ENCODE peak calls at places on chromosomes 4 and X, in seven cellular contexts. X is lower lobe of right lung, N is thoracic aorta, G is mesenchymal stem cell, O is A549, B is stomach, F is fibroblast of lung. L is an unnamed sample.

GRCh38 chr4:46124773-46125172 is 919 bp upstream of the GABRG1 start:
- DNase-seq in X (peak; percentile 30), N (no peak), G (no peak), O (no peak), B (no peak), F (no peak), L (no peak)

GRCh38 chr4:10662937-10663336 is 21.6 kb downstream of the CLNK start:
- DNase-seq in X (no peak), N (no peak), G (peak; percentile 12), O (no peak), B (no peak), F (peak; percentile 71), L (no peak)

GRCh38 chr4:15882675-15883086 is 55.9 kb downstream of the FGFBP1 start:
- DNase-seq in X (no peak), N (no peak), G (peak; percentile 73), O (peak; percentile 37), B (peak; percentile 39), F (peak; percentile 72), L (no peak)

GRCh38 chr4:152614337-152614736 is 65.5 kb downstream of the TMEM154 start:
- DNase-seq in X (peak; percentile 65), N (no peak), G (no peak), O (no peak), B (no peak), F (no peak), L (no peak)

GRCh38 chr4:122762520-122762919 is 30.0 kb downstream of the BBS12 start:
- DNase-seq in X (no peak), N (no peak), G (no peak), O (no peak), B (no peak), F (no peak), L (no peak)

GRCh38 chr4:109303141-109303499 is 662 bp upstream of the COL25A1 start:
- DNase-seq in X (no peak), N (no peak), G (peak; percentile 72), O (no peak), B (no peak), F (peak; percentile 35), L (no peak)

GRCh38 chr4:122577808-122578781 is 42.8 kb downstream of the IL21 start:
- DNase-seq in X (no peak), N (no peak), G (peak; percentile 71), O (peak; percentile 50), B (peak; percentile 37), F (peak; percentile 16), L (no peak)

GRCh38 chr4:14749910-14750309 is 252.4 kb upstream of the CPEB2 start:
- DNase-seq in X (peak; percentile 45), N (no peak), G (peak; percentile 8), O (no peak), B (peak; percentile 60), F (peak; percentile 5), L (peak; percentile 14)

GRCh38 chr4:10336471-10336870 is 120.8 kb downstream of the ZNF518B start:
- DNase-seq in X (no peak), N (no peak), G (no peak), O (no peak), B (no peak), F (no peak), L (peak; percentile 52)

GRCh38 chr4:67871867-67872266 is 11.9 kb downstream of the TMPRSS11D start:
- DNase-seq in X (no peak), N (no peak), G (peak; percentile 52), O (peak; percentile 3), B (no peak), F (peak; percentile 44), L (no peak)

GRCh38 chr4:1109898-1110506 is 3.4 kb downstream of the RNF212 start:
- DNase-seq in X (no peak), N (no peak), G (no peak), O (peak; percentile 25), B (no peak), F (no peak), L (no peak)

GRCh38 chrX:111270339-111270738 is at the start of gene CAPN6:
- DNase-seq in X (no peak), N (no peak), G (peak; percentile 12), O (no peak), B (peak; percentile 38), F (peak; percentile 13), L (no peak)

GRCh38 chr4:42915484-42915883 is 23.0 kb downstream of the GRXCR1 start:
- DNase-seq in X (no peak), N (no peak), G (no peak), O (no peak), B (no peak), F (no peak), L (peak; percentile 83)

GRCh38 chr4:91924625-91925024 is 379.1 kb upstream of the GRID2 start:
- DNase-seq in X (no peak), N (no peak), G (no peak), O (no peak), B (no peak), F (no peak), L (no peak)

GRCh38 chr4:82217986-82218715 is 155.6 kb downstream of the HNRNPD start:
- DNase-seq in X (no peak), N (no peak), G (no peak), O (no peak), B (no peak), F (no peak), L (no peak)

GRCh38 chr4:112876316-112876715 is 173.1 kb upstream of the ANK2 start:
- DNase-seq in X (no peak), N (no peak), G (no peak), O (no peak), B (no peak), F (no peak), L (no peak)

GRCh38 chrX:46374371-46374770 is 170.8 kb downstream of the ZNF674 start:
- DNase-seq in X (no peak), N (no peak), G (peak; percentile 2), O (no peak), B (no peak), F (no peak), L (no peak)

GRCh38 chr4:172998527-172999469 is 169.8 kb upstream of the GALNT7 start:
- DNase-seq in X (no peak), N (no peak), G (peak; percentile 53), O (no peak), B (no peak), F (peak; percentile 88), L (no peak)

DNA sequence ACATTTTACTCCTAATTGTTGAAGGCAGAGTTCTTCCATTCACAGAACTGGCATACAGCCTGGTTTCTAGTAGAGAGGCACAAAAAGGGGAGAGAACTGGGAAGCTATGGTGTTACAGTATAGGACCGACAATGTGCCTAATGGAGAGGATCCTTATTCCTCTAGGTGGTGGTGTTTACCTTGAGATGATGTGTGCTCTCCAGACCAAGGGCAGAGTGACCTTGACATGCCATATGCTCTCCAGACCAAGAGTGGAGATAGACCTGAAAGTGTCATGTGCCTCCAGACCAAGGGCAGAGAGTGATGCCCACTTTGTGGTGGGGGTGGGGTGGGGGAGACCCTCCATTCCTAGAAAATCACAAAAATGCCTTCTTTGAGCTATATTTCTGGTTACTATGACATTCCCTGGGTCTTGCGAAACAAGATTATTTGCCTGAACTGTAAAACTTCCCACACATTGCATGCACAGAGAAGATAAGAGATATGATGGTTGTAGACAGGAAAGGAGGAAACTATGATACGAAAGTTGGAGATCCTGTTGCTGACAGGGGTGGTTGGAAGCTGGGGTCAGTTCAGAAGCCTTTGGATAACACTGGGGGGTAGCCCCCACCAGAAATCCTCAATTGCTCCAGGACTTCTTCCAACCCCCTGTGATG is 119.7 kb downstream of the TEX13C start:
- DNase-seq in X (no peak), N (no peak), G (no peak), O (no peak), B (no peak), F (no peak), L (no peak)
- H3K27ac ChIP-seq in X (no peak overlapping the region), N (no peak overlapping the region), G (no peak overlapping the region), O (no peak overlapping the region), B (no peak overlapping the region), F (no peak overlapping the region), L (no peak overlapping the region)

GRCh38 chr4:186840222-186840701 is 116.6 kb upstream of the FAT1 start:
- DNase-seq in X (no peak), N (no peak), G (no peak), O (no peak), B (no peak), F (peak; percentile 53), L (no peak)

GRCh38 chr4:186846426-186846825 is 122.8 kb upstream of the FAT1 start:
- DNase-seq in X (no peak), N (no peak), G (peak; percentile 58), O (no peak), B (no peak), F (no peak), L (no peak)

GRCh38 chr4:186840771-186841301 is 117.2 kb upstream of the FAT1 start:
- DNase-seq in X (no peak), N (no peak), G (no peak), O (no peak), B (no peak), F (no peak), L (no peak)

GRCh38 chr4:186845137-186845842 is 121.6 kb upstream of the FAT1 start:
- DNase-seq in X (no peak), N (no peak), G (peak; percentile 95), O (no peak), B (no peak), F (peak; percentile 97), L (peak; percentile 59)

DNA sequence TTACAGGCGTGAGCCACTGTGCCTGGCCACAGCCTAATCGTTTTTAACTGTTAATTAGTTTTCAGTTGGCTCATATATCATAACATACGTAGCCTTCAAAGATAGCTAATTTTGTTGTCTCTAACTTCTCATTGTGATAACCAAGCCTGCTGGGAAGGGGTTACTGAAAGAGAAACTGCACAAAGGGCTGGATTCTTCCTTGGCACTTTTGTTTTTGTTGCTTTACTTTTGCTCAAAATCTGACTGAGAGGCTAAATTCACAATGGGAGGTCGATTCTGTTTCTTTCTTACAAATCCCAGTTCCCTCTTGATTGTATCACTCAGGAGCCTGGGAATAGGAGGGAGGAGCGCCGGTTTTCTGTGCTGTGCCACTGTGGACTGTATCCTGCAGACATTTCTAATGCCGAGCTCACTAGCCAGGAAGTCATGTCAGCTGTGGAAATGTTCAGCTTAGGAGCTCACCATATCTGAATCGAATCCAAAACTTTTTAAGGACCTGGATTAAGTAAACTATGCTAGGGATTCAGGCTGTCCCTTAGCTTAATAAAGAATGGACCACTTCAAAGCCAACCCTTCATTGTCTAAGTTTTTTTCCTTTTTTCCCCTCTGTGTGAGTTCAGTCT is 120.5 kb upstream of the FAT1 start:
- DNase-seq in X (no peak), N (no peak), G (peak; percentile 82), O (no peak), B (no peak), F (peak; percentile 71), L (no peak)
- H3K27ac ChIP-seq in X (peak overlapping the region; percentile 69), N (peak overlapping the region; percentile 59), G (peak overlapping the region; percentile 90), O (peak overlapping the region; percentile 67), B (peak overlapping the region; percentile 68), F (peak overlapping the region; percentile 72), L (peak overlapping the region; percentile 74)

GRCh38 chr4:151014521-151015457 is at the start of gene LRBA:
- DNase-seq in X (peak; percentile 87), N (peak; percentile 22), G (peak; percentile 75), O (peak; percentile 63), B (peak; percentile 87), F (peak; percentile 45), L (peak; percentile 37)
- H3K27ac ChIP-seq in X (peak within 1 kb of the TSS; percentile 98), N (peak within 1 kb of the TSS; percentile 83), G (peak within 1 kb of the TSS; percentile 79), O (peak within 1 kb of the TSS; percentile 94), B (peak within 1 kb of the TSS; percentile 98), F (peak within 1 kb of the TSS; percentile 65), L (peak within 1 kb of the TSS; percentile 97)

DNA sequence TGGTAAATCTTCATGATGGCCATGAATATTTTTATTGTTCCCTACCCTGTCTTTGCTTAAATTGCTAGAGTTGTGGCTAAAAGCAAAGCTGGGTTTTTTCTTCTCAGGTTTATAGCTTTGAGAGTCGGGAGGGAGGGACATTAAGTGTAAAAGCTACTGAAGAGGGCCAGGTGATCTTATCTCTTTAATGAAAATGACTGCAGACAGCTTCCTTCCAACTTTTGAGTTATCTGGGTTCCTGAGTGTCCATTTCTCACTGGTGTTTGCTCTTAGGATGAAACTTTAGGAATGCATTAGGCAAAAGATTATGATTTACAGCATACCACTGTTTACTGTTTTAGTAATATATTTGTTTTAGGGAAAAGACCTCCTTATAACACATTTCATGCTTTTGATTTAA is 187.7 kb downstream of the SHROOM3 start:
- DNase-seq in X (no peak), N (no peak), G (peak; percentile 27), O (no peak), B (no peak), F (no peak), L (no peak)
- H3K27ac ChIP-seq in X (peak overlapping the region; percentile 83), N (peak overlapping the region; percentile 82), G (peak overlapping the region; percentile 40), O (no peak overlapping the region), B (peak overlapping the region; percentile 75), F (peak overlapping the region; percentile 90), L (peak overlapping the region; percentile 73)

L was measured in epithelial cell of prostate.